ENCODE peak calls at places on chromosomes 12 and 14, in five cellular contexts. One of them, this sample, is unnamed.

GRCh38 chr12:48815281-48816110 is 2.8 kb upstream of the CACNB3 start:
- DNase-seq in astrocyte of the spinal cord: peak
- DNase-seq in right atrium auricular region: peak
- DNase-seq in GM13976: peak
- DNase-seq in suprapubic skin: peak
- DNase-seq in this sample: peak

GRCh38 chr12:46473634-46474201 is 101.1 kb upstream of the SLC38A2 start:
- DNase-seq in right atrium auricular region: peak
- DNase-seq in GM13976: peak
- DNase-seq in suprapubic skin: no peak
- DNase-seq in astrocyte of the spinal cord: peak
- DNase-seq in this sample: peak

GRCh38 chr14:53528114-53528513 is 375.0 kb upstream of the DDHD1 start:
- DNase-seq in GM13976: no peak
- DNase-seq in suprapubic skin: no peak
- DNase-seq in right atrium auricular region: no peak
- DNase-seq in astrocyte of the spinal cord: no peak
- DNase-seq in this sample: no peak

GRCh38 chr12:59036973-59037807 is 116.9 kb upstream of the LRIG3 start:
- DNase-seq in right atrium auricular region: no peak
- DNase-seq in GM13976: no peak
- DNase-seq in astrocyte of the spinal cord: peak
- DNase-seq in suprapubic skin: no peak
- DNase-seq in this sample: no peak

GRCh38 chr14:73260574-73260973 is 23.3 kb downstream of the PAPLN start:
- DNase-seq in suprapubic skin: peak
- DNase-seq in GM13976: no peak
- DNase-seq in astrocyte of the spinal cord: no peak
- DNase-seq in right atrium auricular region: no peak
- DNase-seq in this sample: no peak

GRCh38 chr14:68627868-68628604 is 164.8 kb downstream of the ZFP36L1 start:
- DNase-seq in suprapubic skin: no peak
- DNase-seq in astrocyte of the spinal cord: no peak
- DNase-seq in GM13976: peak
- DNase-seq in right atrium auricular region: no peak
- DNase-seq in this sample: peak

GRCh38 chr12:77786675-77787074 is 44.0 kb upstream of the NAV3 start:
- DNase-seq in astrocyte of the spinal cord: no peak
- DNase-seq in GM13976: no peak
- DNase-seq in right atrium auricular region: no peak
- DNase-seq in suprapubic skin: no peak
- DNase-seq in this sample: no peak

GRCh38 chr12:105100998-105101397 is 6.5 kb upstream of the WASHC4 start:
- DNase-seq in suprapubic skin: no peak
- DNase-seq in right atrium auricular region: no peak
- DNase-seq in astrocyte of the spinal cord: no peak
- DNase-seq in GM13976: no peak
- DNase-seq in this sample: no peak

GRCh38 chr14:54807428-54807827 is 95.2 kb downstream of the GCH1 start:
- DNase-seq in right atrium auricular region: no peak
- DNase-seq in suprapubic skin: no peak
- DNase-seq in astrocyte of the spinal cord: no peak
- DNase-seq in GM13976: no peak
- DNase-seq in this sample: peak

GRCh38 chr14:60151715-60152114 is 13.5 kb downstream of the DHRS7 start:
- DNase-seq in right atrium auricular region: peak
- DNase-seq in suprapubic skin: peak
- DNase-seq in GM13976: no peak
- DNase-seq in astrocyte of the spinal cord: peak
- DNase-seq in this sample: no peak

GRCh38 chr14:24365600-24366374 is 2.2 kb upstream of the NFATC4 start:
- DNase-seq in suprapubic skin: peak
- DNase-seq in right atrium auricular region: peak
- DNase-seq in astrocyte of the spinal cord: peak
- DNase-seq in GM13976: peak
- DNase-seq in this sample: peak

GRCh38 chr12:52417742-52418141 is 11.6 kb upstream of the KRT82 start:
- DNase-seq in astrocyte of the spinal cord: no peak
- DNase-seq in suprapubic skin: no peak
- DNase-seq in right atrium auricular region: no peak
- DNase-seq in GM13976: no peak
- DNase-seq in this sample: no peak

GRCh38 chr14:89391123-89391522 is 25.9 kb downstream of the FOXN3 start:
- DNase-seq in suprapubic skin: no peak
- DNase-seq in astrocyte of the spinal cord: no peak
- DNase-seq in GM13976: no peak
- DNase-seq in right atrium auricular region: no peak
- DNase-seq in this sample: no peak

GRCh38 chr12:29639893-29640495 is 142.5 kb upstream of the OVCH1 start:
- DNase-seq in right atrium auricular region: no peak
- DNase-seq in astrocyte of the spinal cord: no peak
- DNase-seq in GM13976: no peak
- DNase-seq in suprapubic skin: no peak
- DNase-seq in this sample: no peak

GRCh38 chr12:124075836-124076235 is 102.8 kb downstream of the ZNF664 start:
- DNase-seq in astrocyte of the spinal cord: no peak
- DNase-seq in right atrium auricular region: no peak
- DNase-seq in GM13976: no peak
- DNase-seq in suprapubic skin: no peak
- DNase-seq in this sample: no peak

GRCh38 chr14:101593411-101594181 is 32.3 kb downstream of the DIO3 start:
- DNase-seq in suprapubic skin: no peak
- DNase-seq in GM13976: peak
- DNase-seq in astrocyte of the spinal cord: no peak
- DNase-seq in right atrium auricular region: no peak
- DNase-seq in this sample: no peak

GRCh38 chr12:49784756-49785409 is 43.3 kb downstream of the NCKAP5L start:
- DNase-seq in suprapubic skin: no peak
- DNase-seq in right atrium auricular region: no peak
- DNase-seq in astrocyte of the spinal cord: peak
- DNase-seq in GM13976: no peak
- DNase-seq in this sample: no peak

GRCh38 chr14:85934123-85934885 is 404.4 kb downstream of the FLRT2 start:
- DNase-seq in GM13976: peak
- DNase-seq in suprapubic skin: no peak
- DNase-seq in right atrium auricular region: no peak
- DNase-seq in astrocyte of the spinal cord: peak
- DNase-seq in this sample: no peak

GRCh38 chr14:72024043-72024407 is 91.8 kb downstream of the RGS6 start:
- DNase-seq in suprapubic skin: no peak
- DNase-seq in right atrium auricular region: no peak
- DNase-seq in astrocyte of the spinal cord: peak
- DNase-seq in GM13976: peak
- DNase-seq in this sample: no peak

GRCh38 chr14:60744566-60744965 is 10.0 kb downstream of the MNAT1 start:
- DNase-seq in suprapubic skin: no peak
- DNase-seq in astrocyte of the spinal cord: no peak
- DNase-seq in right atrium auricular region: no peak
- DNase-seq in GM13976: no peak
- DNase-seq in this sample: no peak

DNA sequence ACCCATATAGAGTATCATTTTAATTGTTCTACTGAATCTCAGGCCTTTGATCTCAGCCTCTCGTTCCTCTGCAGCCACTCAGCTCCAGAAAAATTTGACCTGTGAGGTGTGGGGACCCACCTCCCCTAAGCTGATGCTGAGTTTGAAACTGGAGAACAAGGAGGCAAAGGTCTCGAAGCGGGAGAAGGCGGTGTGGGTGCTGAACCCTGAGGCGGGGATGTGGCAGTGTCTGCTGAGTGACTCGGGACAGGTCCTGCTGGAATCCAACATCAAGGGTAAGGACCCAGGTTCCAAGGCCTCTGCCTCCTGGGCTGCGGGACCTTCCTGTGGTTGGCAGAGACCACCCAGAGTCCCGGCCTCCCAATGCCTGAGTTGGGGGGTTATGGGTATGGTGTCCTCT is 4.6 kb upstream of the GPR162 start:
- DNase-seq in GM13976: no peak
- DNase-seq in astrocyte of the spinal cord: no peak
- DNase-seq in suprapubic skin: no peak
- DNase-seq in right atrium auricular region: no peak
- DNase-seq in this sample: no peak
- TF ChIP-seq CTCF in GM13976: no peak
- TF ChIP-seq CTCF in astrocyte of the spinal cord: no peak
- TF ChIP-seq CTCF in suprapubic skin: no peak
- TF ChIP-seq CTCF in right atrium auricular region: no peak
- TF ChIP-seq CTCF in this sample: no peak

DNA sequence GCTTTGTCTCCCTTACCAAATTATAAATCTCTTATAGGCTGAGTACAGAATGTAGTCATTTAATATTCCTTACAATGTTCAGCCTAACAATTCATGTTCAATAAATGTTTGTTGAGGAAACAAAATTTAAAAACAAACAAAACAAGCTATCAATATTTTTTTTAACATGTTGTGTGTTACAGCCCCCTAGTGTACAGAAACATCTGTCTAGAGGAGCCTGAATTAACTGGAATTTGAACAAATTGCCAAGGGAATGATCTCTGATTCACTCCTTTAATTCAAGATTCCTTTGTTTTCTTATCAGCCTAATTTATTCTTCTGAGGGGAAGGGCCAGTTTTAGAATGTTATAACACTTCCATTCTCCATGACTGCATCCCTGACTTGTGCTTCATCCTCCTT is 127.1 kb downstream of the CMAS start:
- DNase-seq in suprapubic skin: no peak
- DNase-seq in astrocyte of the spinal cord: no peak
- DNase-seq in right atrium auricular region: no peak
- DNase-seq in GM13976: peak
- DNase-seq in this sample: no peak
- TF ChIP-seq CTCF in suprapubic skin: no peak
- TF ChIP-seq CTCF in astrocyte of the spinal cord: no peak
- TF ChIP-seq CTCF in right atrium auricular region: peak
- TF ChIP-seq CTCF in GM13976: no peak
- TF ChIP-seq CTCF in this sample: peak

DNA sequence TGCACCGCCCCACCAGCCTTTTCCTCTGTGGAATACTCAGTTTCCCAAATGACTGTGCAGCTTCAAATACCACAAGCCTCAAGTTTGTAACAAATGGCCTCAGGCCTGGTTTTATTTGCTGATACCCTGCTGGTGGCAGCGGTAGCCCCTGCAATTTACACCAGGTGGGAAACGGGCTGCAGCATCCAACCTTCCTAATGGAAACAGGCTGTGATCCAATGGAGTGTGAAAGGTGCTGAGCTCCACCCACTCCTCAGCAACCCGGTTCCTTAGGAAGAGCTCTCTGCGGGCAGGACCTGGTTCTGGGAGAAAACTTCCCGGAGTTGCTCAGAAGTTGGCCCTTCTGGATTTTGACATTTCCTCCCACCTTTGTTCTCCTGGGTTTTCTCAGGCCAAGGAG is 41.7 kb upstream of the LTA4H start:
- DNase-seq in GM13976: no peak
- DNase-seq in astrocyte of the spinal cord: no peak
- DNase-seq in suprapubic skin: no peak
- DNase-seq in right atrium auricular region: no peak
- DNase-seq in this sample: no peak
- TF ChIP-seq CTCF in GM13976: no peak
- TF ChIP-seq CTCF in astrocyte of the spinal cord: no peak
- TF ChIP-seq CTCF in suprapubic skin: no peak
- TF ChIP-seq CTCF in right atrium auricular region: no peak
- TF ChIP-seq CTCF in this sample: no peak

GRCh38 chr12:54280401-54281260 is at the start of gene HNRNPA1:
- DNase-seq in suprapubic skin: peak
- DNase-seq in GM13976: peak
- DNase-seq in astrocyte of the spinal cord: peak
- DNase-seq in right atrium auricular region: peak
- DNase-seq in this sample: peak

GRCh38 chr12:54279227-54279631 is 693 bp downstream of the CBX5 start:
- DNase-seq in right atrium auricular region: no peak
- DNase-seq in astrocyte of the spinal cord: no peak
- DNase-seq in GM13976: no peak
- DNase-seq in suprapubic skin: no peak
- DNase-seq in this sample: no peak

GRCh38 chr12:54282949-54283593 is 2.5 kb downstream of the HNRNPA1 start:
- DNase-seq in astrocyte of the spinal cord: no peak
- DNase-seq in suprapubic skin: no peak
- DNase-seq in right atrium auricular region: no peak
- DNase-seq in GM13976: no peak
- DNase-seq in this sample: no peak

GRCh38 chr12:54277823-54278276 is 2.1 kb downstream of the CBX5 start:
- DNase-seq in suprapubic skin: no peak
- DNase-seq in right atrium auricular region: no peak
- DNase-seq in astrocyte of the spinal cord: no peak
- DNase-seq in GM13976: no peak
- DNase-seq in this sample: no peak

DNA sequence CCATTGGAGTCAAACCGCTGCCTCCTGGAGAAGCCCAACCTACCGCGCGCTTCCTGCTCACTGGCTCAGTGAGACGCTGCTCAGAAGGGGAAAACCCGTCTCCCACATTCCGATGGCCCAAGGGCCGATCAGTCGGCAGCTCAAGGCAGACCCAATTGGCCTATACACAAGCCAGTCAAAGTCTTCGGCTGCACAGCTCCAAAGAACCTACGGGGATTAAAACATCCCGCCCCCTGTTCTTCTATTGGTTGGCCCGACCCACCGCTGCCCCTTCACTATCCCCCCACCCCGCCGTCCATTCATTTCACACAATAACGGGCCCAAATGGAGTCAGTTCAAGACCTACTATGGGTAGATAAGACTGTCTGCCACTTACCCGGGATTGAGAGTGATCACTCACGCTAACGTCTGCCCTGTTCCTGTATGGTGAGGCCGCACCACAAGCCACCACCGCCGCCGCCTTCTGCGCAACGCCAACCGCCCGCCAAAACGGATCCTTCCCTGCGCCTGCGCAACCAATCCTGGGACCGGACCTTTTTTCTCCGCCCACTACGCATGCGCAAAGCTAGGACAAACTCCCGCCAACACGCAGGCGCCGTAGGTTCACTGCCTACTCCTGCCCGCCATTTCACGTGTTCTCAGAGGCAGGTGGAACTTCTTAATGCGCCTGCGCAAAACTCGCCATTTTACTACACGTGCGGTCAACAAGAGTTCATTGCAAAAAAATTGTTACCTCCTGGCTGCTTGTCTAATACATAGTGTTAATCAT is at the start of gene CBX5:
- DNase-seq in astrocyte of the spinal cord: peak
- DNase-seq in right atrium auricular region: peak
- DNase-seq in suprapubic skin: peak
- DNase-seq in GM13976: peak
- DNase-seq in this sample: peak
- TF ChIP-seq CTCF in astrocyte of the spinal cord: no peak
- TF ChIP-seq CTCF in right atrium auricular region: no peak
- TF ChIP-seq CTCF in suprapubic skin: no peak
- TF ChIP-seq CTCF in GM13976: no peak
- TF ChIP-seq CTCF in this sample: no peak

DNA sequence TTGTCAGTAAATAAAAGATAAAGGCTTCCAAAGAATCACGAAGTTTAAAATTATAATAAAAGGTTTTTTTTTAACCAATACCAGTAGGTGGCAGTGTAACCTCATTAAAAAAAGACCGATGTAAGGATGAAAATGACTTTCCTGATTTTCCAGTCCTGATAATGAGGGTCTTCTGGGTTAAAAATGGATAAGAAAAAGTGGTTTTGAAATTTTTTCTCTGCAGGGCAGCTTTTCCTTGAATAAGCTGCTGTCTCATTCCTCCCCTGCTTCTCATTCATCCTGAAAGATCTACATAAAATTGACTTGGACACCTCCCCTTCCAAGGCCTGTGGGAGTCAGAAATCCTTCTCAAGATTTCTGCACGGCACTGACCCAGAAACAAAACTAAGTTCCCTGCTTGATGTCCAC is 58.9 kb upstream of the FBXO33 start:
- DNase-seq in GM13976: no peak
- DNase-seq in right atrium auricular region: no peak
- DNase-seq in astrocyte of the spinal cord: peak
- DNase-seq in suprapubic skin: no peak
- DNase-seq in this sample: no peak
- TF ChIP-seq CTCF in GM13976: peak
- TF ChIP-seq CTCF in right atrium auricular region: peak
- TF ChIP-seq CTCF in astrocyte of the spinal cord: peak
- TF ChIP-seq CTCF in suprapubic skin: peak
- TF ChIP-seq CTCF in this sample: peak

This sample was measured in osteocyte.